ENCODE peak calls at places on chromosomes 4 and X, in ten cellular contexts. One of them, this sample, is unnamed.
A peak's percentile ranks its signal among the peaks of the same experiment; 100 is the strongest.

GRCh38 chr4:98092833-98093439 is 50.3 kb downstream of the STPG2 start:
- DNase-seq in mammary epithelial cell: no peak
- DNase-seq in fibroblast of the aortic adventitia: peak; percentile 29
- DNase-seq in lower leg skin: no peak
- DNase-seq in fibroblast of mammary gland: peak; percentile 28
- DNase-seq in thyroid gland: no peak
- DNase-seq in cardiac fibroblast: peak; percentile 41
- DNase-seq in GM13976: no peak
- DNase-seq in heart right ventricle: no peak
- DNase-seq in nephron progenitor cell: no peak
- DNase-seq in this sample: no peak

GRCh38 chr4:165810726-165811125 is 62.3 kb upstream of the TLL1 start:
- DNase-seq in mammary epithelial cell: no peak
- DNase-seq in fibroblast of the aortic adventitia: peak; percentile 17
- DNase-seq in lower leg skin: no peak
- DNase-seq in fibroblast of mammary gland: peak; percentile 43
- DNase-seq in thyroid gland: no peak
- DNase-seq in cardiac fibroblast: peak; percentile 54
- DNase-seq in GM13976: no peak
- DNase-seq in heart right ventricle: no peak
- DNase-seq in nephron progenitor cell: no peak
- DNase-seq in this sample: no peak

GRCh38 chr4:176441594-176441993 is 121.8 kb downstream of the SPCS3 start:
- DNase-seq in mammary epithelial cell: no peak
- DNase-seq in fibroblast of the aortic adventitia: no peak
- DNase-seq in lower leg skin: no peak
- DNase-seq in fibroblast of mammary gland: no peak
- DNase-seq in thyroid gland: no peak
- DNase-seq in cardiac fibroblast: no peak
- DNase-seq in GM13976: no peak
- DNase-seq in heart right ventricle: no peak
- DNase-seq in nephron progenitor cell: no peak
- DNase-seq in this sample: no peak

GRCh38 chr4:139600662-139601061 is 44.6 kb upstream of the SETD7 start:
- DNase-seq in mammary epithelial cell: no peak
- DNase-seq in fibroblast of the aortic adventitia: no peak
- DNase-seq in lower leg skin: no peak
- DNase-seq in fibroblast of mammary gland: no peak
- DNase-seq in thyroid gland: no peak
- DNase-seq in cardiac fibroblast: no peak
- DNase-seq in GM13976: no peak
- DNase-seq in heart right ventricle: no peak
- DNase-seq in nephron progenitor cell: no peak
- DNase-seq in this sample: no peak

GRCh38 chr4:184503869-184504300 is 29.5 kb upstream of the IRF2 start:
- DNase-seq in mammary epithelial cell: peak; percentile 54
- DNase-seq in fibroblast of the aortic adventitia: no peak
- DNase-seq in lower leg skin: no peak
- DNase-seq in fibroblast of mammary gland: peak; percentile 11
- DNase-seq in thyroid gland: no peak
- DNase-seq in cardiac fibroblast: peak; percentile 31
- DNase-seq in GM13976: no peak
- DNase-seq in heart right ventricle: no peak
- DNase-seq in nephron progenitor cell: no peak
- DNase-seq in this sample: peak; percentile 76

GRCh38 chr4:8729408-8730149 is 137.0 kb downstream of the CPZ start:
- DNase-seq in mammary epithelial cell: no peak
- DNase-seq in fibroblast of the aortic adventitia: no peak
- DNase-seq in lower leg skin: no peak
- DNase-seq in fibroblast of mammary gland: no peak
- DNase-seq in thyroid gland: no peak
- DNase-seq in cardiac fibroblast: no peak
- DNase-seq in GM13976: no peak
- DNase-seq in heart right ventricle: no peak
- DNase-seq in nephron progenitor cell: no peak
- DNase-seq in this sample: peak; percentile 42

GRCh38 chrX:123854329-123854728 is 5.5 kb upstream of the XIAP start:
- DNase-seq in mammary epithelial cell: peak; percentile 14
- DNase-seq in fibroblast of the aortic adventitia: peak; percentile 39
- DNase-seq in lower leg skin: no peak
- DNase-seq in fibroblast of mammary gland: peak; percentile 76
- DNase-seq in thyroid gland: no peak
- DNase-seq in cardiac fibroblast: peak; percentile 63
- DNase-seq in GM13976: no peak
- DNase-seq in heart right ventricle: no peak
- DNase-seq in nephron progenitor cell: no peak
- DNase-seq in this sample: no peak

GRCh38 chr4:20603671-20604313 is 96.5 kb upstream of the PACRGL start:
- DNase-seq in mammary epithelial cell: peak; percentile 77
- DNase-seq in fibroblast of the aortic adventitia: peak; percentile 80
- DNase-seq in lower leg skin: no peak
- DNase-seq in fibroblast of mammary gland: peak; percentile 84
- DNase-seq in thyroid gland: no peak
- DNase-seq in cardiac fibroblast: peak; percentile 76
- DNase-seq in GM13976: no peak
- DNase-seq in heart right ventricle: no peak
- DNase-seq in nephron progenitor cell: no peak
- DNase-seq in this sample: no peak

GRCh38 chr4:85514117-85514516 is 39.2 kb downstream of the ARHGAP24 start:
- DNase-seq in mammary epithelial cell: no peak
- DNase-seq in fibroblast of the aortic adventitia: peak; percentile 16
- DNase-seq in lower leg skin: no peak
- DNase-seq in fibroblast of mammary gland: no peak
- DNase-seq in thyroid gland: no peak
- DNase-seq in cardiac fibroblast: no peak
- DNase-seq in GM13976: no peak
- DNase-seq in heart right ventricle: no peak
- DNase-seq in nephron progenitor cell: no peak
- DNase-seq in this sample: no peak

GRCh38 chr4:87716350-87717041 is 66.4 kb downstream of the DMP1 start:
- DNase-seq in mammary epithelial cell: no peak
- DNase-seq in fibroblast of the aortic adventitia: peak; percentile 15
- DNase-seq in lower leg skin: no peak
- DNase-seq in fibroblast of mammary gland: peak; percentile 79
- DNase-seq in thyroid gland: no peak
- DNase-seq in cardiac fibroblast: peak; percentile 86
- DNase-seq in GM13976: no peak
- DNase-seq in heart right ventricle: no peak
- DNase-seq in nephron progenitor cell: no peak
- DNase-seq in this sample: no peak

GRCh38 chr4:102824398-102824797 is 3.0 kb downstream of the UBE2D3 start:
- DNase-seq in mammary epithelial cell: no peak
- DNase-seq in fibroblast of the aortic adventitia: no peak
- DNase-seq in lower leg skin: no peak
- DNase-seq in fibroblast of mammary gland: no peak
- DNase-seq in thyroid gland: no peak
- DNase-seq in cardiac fibroblast: no peak
- DNase-seq in GM13976: no peak
- DNase-seq in heart right ventricle: no peak
- DNase-seq in nephron progenitor cell: no peak
- DNase-seq in this sample: no peak

GRCh38 chr4:168853770-168854169 is 156.3 kb downstream of the CBR4 start:
- DNase-seq in mammary epithelial cell: no peak
- DNase-seq in fibroblast of the aortic adventitia: no peak
- DNase-seq in lower leg skin: no peak
- DNase-seq in fibroblast of mammary gland: no peak
- DNase-seq in thyroid gland: no peak
- DNase-seq in cardiac fibroblast: no peak
- DNase-seq in GM13976: no peak
- DNase-seq in heart right ventricle: no peak
- DNase-seq in nephron progenitor cell: no peak
- DNase-seq in this sample: no peak

GRCh38 chr4:82555279-82555678 is 6.5 kb downstream of the TMEM150C start:
- DNase-seq in mammary epithelial cell: no peak
- DNase-seq in fibroblast of the aortic adventitia: no peak
- DNase-seq in lower leg skin: no peak
- DNase-seq in fibroblast of mammary gland: no peak
- DNase-seq in thyroid gland: no peak
- DNase-seq in cardiac fibroblast: no peak
- DNase-seq in GM13976: no peak
- DNase-seq in heart right ventricle: no peak
- DNase-seq in nephron progenitor cell: no peak
- DNase-seq in this sample: no peak

GRCh38 chr4:118765399-118765798 is 70.5 kb downstream of the SEC24D start:
- DNase-seq in mammary epithelial cell: peak; percentile 84
- DNase-seq in fibroblast of the aortic adventitia: peak; percentile 99
- DNase-seq in lower leg skin: peak; percentile 43
- DNase-seq in fibroblast of mammary gland: peak; percentile 99
- DNase-seq in thyroid gland: no peak
- DNase-seq in cardiac fibroblast: peak; percentile 96
- DNase-seq in GM13976: no peak
- DNase-seq in heart right ventricle: no peak
- DNase-seq in nephron progenitor cell: no peak
- DNase-seq in this sample: no peak

GRCh38 chr4:38154681-38155588 is 194.7 kb downstream of the PTTG2 start:
- DNase-seq in mammary epithelial cell: peak; percentile 54
- DNase-seq in fibroblast of the aortic adventitia: peak; percentile 88
- DNase-seq in lower leg skin: peak; percentile 67
- DNase-seq in fibroblast of mammary gland: peak; percentile 74
- DNase-seq in thyroid gland: peak; percentile 47
- DNase-seq in cardiac fibroblast: peak; percentile 42
- DNase-seq in GM13976: peak; percentile 29
- DNase-seq in heart right ventricle: peak; percentile 60
- DNase-seq in nephron progenitor cell: no peak
- DNase-seq in this sample: no peak

DNA sequence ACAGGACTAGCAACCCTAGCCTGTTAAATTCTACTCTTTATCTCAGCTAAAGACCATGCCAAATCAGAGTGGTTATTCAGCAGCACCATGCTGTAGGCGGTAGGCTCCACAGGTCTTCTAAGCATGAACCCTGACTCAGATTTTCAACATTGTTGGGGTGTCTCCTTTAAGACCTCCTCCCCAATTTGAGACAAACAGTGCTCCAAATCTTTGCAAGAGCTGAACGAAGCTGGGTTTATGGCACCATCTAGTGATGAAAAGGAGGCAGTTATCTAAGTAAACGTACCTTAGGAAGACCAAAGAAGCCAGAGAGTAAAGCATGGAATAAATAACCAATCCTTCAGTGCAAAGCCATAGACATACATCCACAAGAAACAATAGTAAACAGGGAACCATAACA is 334.5 kb upstream of the SLC7A11 start:
- DNase-seq in mammary epithelial cell: peak; percentile 27
- DNase-seq in fibroblast of the aortic adventitia: peak; percentile 58
- DNase-seq in lower leg skin: no peak
- DNase-seq in fibroblast of mammary gland: peak; percentile 48
- DNase-seq in thyroid gland: no peak
- DNase-seq in cardiac fibroblast: peak; percentile 75
- DNase-seq in GM13976: no peak
- DNase-seq in heart right ventricle: no peak
- DNase-seq in nephron progenitor cell: no peak
- DNase-seq in this sample: no peak
- TF ChIP-seq CTCF in mammary epithelial cell: peak; percentile 68
- TF ChIP-seq CTCF in fibroblast of the aortic adventitia: peak; percentile 42
- TF ChIP-seq CTCF in lower leg skin: no peak
- TF ChIP-seq CTCF in fibroblast of mammary gland: peak; percentile 43
- TF ChIP-seq CTCF in thyroid gland: no peak
- TF ChIP-seq CTCF in cardiac fibroblast: peak; percentile 58
- TF ChIP-seq CTCF in GM13976: no peak
- TF ChIP-seq CTCF in heart right ventricle: no peak
- TF ChIP-seq CTCF in nephron progenitor cell: no peak
- TF ChIP-seq CTCF in this sample: peak; percentile 12

DNA sequence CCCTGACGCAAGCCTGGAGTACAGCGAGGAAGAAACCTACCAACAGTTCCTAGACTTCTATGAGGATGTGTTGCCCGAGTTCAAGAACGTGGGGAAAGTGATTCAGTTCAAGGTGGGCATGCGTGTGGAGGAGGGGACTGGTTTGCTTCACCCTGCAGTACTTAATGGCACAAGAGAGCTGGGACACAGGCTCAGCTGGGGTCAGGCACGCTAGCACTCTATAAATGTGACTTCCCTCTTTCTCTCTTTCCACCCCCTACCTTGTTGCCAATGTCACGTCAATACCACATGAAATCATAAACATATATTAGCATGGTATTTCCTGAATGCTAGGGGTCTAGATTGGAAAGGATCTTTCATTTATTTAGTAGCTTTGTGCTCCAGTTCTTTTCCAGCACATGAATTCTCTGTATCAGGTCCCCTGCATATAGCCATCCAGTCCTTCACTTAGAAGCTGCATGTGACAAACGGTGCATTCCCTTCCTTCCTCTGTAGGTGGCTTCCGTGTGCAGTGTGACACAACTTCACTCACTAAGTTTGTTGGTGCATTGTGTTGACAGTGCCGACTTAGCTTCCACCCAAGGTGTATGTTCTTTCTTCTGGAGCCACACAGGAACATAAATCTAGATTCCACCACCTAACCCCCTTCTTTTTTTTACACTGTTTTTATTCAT is 25.6 kb downstream of the ZRSR2 start:
- DNase-seq in mammary epithelial cell: no peak
- DNase-seq in fibroblast of the aortic adventitia: peak; percentile 23
- DNase-seq in lower leg skin: no peak
- DNase-seq in fibroblast of mammary gland: peak; percentile 14
- DNase-seq in thyroid gland: no peak
- DNase-seq in cardiac fibroblast: peak; percentile 34
- DNase-seq in GM13976: peak; percentile 51
- DNase-seq in heart right ventricle: no peak
- DNase-seq in nephron progenitor cell: peak; percentile 17
- DNase-seq in this sample: no peak
- TF ChIP-seq CTCF in mammary epithelial cell: peak; percentile 41
- TF ChIP-seq CTCF in fibroblast of the aortic adventitia: peak; percentile 29
- TF ChIP-seq CTCF in lower leg skin: no peak
- TF ChIP-seq CTCF in fibroblast of mammary gland: peak; percentile 18
- TF ChIP-seq CTCF in thyroid gland: no peak
- TF ChIP-seq CTCF in cardiac fibroblast: peak; percentile 39
- TF ChIP-seq CTCF in GM13976: peak; percentile 18
- TF ChIP-seq CTCF in heart right ventricle: peak; percentile 43
- TF ChIP-seq CTCF in nephron progenitor cell: peak; percentile 34
- TF ChIP-seq CTCF in this sample: peak; percentile 30

DNA sequence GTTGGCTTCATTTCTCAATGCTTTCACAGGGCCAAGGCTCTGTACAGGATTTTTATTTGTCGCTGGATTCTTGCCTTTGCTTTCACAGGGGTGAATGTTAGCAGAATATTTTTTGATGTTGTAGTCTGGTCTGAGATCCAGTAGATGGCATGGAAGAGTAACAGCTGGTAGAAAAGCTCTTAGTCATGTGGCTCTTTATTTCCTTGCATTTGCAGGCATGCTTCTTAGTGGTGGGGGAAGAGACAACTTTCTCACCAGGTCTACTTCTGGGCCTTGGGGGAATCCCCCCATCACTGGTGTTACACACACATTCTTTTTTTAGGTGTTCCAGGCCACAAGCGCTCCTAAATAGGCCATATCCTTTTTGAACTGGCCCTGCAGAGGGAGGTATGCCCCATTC is 58.2 kb upstream of the DKK2 start:
- DNase-seq in mammary epithelial cell: peak; percentile 11
- DNase-seq in fibroblast of the aortic adventitia: peak; percentile 61
- DNase-seq in lower leg skin: no peak
- DNase-seq in fibroblast of mammary gland: peak; percentile 64
- DNase-seq in thyroid gland: no peak
- DNase-seq in cardiac fibroblast: peak; percentile 65
- DNase-seq in GM13976: peak; percentile 26
- DNase-seq in heart right ventricle: no peak
- DNase-seq in nephron progenitor cell: no peak
- DNase-seq in this sample: no peak
- TF ChIP-seq CTCF in mammary epithelial cell: peak; percentile 67
- TF ChIP-seq CTCF in fibroblast of the aortic adventitia: peak; percentile 70
- TF ChIP-seq CTCF in lower leg skin: no peak
- TF ChIP-seq CTCF in fibroblast of mammary gland: peak; percentile 73
- TF ChIP-seq CTCF in thyroid gland: no peak
- TF ChIP-seq CTCF in cardiac fibroblast: peak; percentile 57
- TF ChIP-seq CTCF in GM13976: no peak
- TF ChIP-seq CTCF in heart right ventricle: no peak
- TF ChIP-seq CTCF in nephron progenitor cell: no peak
- TF ChIP-seq CTCF in this sample: no peak

GRCh38 chr4:156228706-156229105 is 275.0 kb upstream of the CTSO start:
- DNase-seq in mammary epithelial cell: no peak
- DNase-seq in fibroblast of the aortic adventitia: no peak
- DNase-seq in lower leg skin: no peak
- DNase-seq in fibroblast of mammary gland: peak; percentile 13
- DNase-seq in thyroid gland: no peak
- DNase-seq in cardiac fibroblast: no peak
- DNase-seq in GM13976: no peak
- DNase-seq in heart right ventricle: no peak
- DNase-seq in nephron progenitor cell: no peak
- DNase-seq in this sample: no peak
- TF ChIP-seq CTCF in mammary epithelial cell: no peak
- TF ChIP-seq CTCF in fibroblast of the aortic adventitia: no peak
- TF ChIP-seq CTCF in lower leg skin: no peak
- TF ChIP-seq CTCF in fibroblast of mammary gland: no peak
- TF ChIP-seq CTCF in thyroid gland: no peak
- TF ChIP-seq CTCF in cardiac fibroblast: no peak
- TF ChIP-seq CTCF in GM13976: no peak
- TF ChIP-seq CTCF in heart right ventricle: no peak
- TF ChIP-seq CTCF in nephron progenitor cell: no peak
- TF ChIP-seq CTCF in this sample: no peak